ENCODE peak calls at places on chromosomes 12 and 14, in four cellular contexts. One of them, this sample, is unnamed.
A peak's percentile ranks its signal among the peaks of the same experiment; 100 is the strongest.

GRCh38 chr12:98416845-98417244 is 98.5 kb upstream of the TMPO start:
- DNase-seq in K562: peak; percentile 52
- DNase-seq in HCT116: no peak
- DNase-seq in GM23338: peak; percentile 41
- DNase-seq in this sample: no peak

GRCh38 chr12:108099085-108099484 is 30.0 kb upstream of the WSCD2 start:
- DNase-seq in K562: peak; percentile 58
- DNase-seq in HCT116: no peak
- DNase-seq in GM23338: peak; percentile 38
- DNase-seq in this sample: no peak

GRCh38 chr14:94646066-94646465 is 33.9 kb downstream of the SERPINA3 start:
- DNase-seq in K562: no peak
- DNase-seq in HCT116: no peak
- DNase-seq in GM23338: no peak
- DNase-seq in this sample: no peak

GRCh38 chr14:103243764-103244737 is 90.0 kb upstream of the EIF5 start:
- DNase-seq in K562: no peak
- DNase-seq in HCT116: no peak
- DNase-seq in GM23338: no peak
- DNase-seq in this sample: no peak

GRCh38 chr12:95820096-95820703 is 29.6 kb upstream of the NTN4 start:
- DNase-seq in K562: peak; percentile 28
- DNase-seq in HCT116: peak; percentile 41
- DNase-seq in GM23338: peak; percentile 64
- DNase-seq in this sample: no peak

GRCh38 chr14:80726211-80726610 is 215.3 kb downstream of the CEP128 start:
- DNase-seq in K562: no peak
- DNase-seq in HCT116: no peak
- DNase-seq in GM23338: no peak
- DNase-seq in this sample: no peak

GRCh38 chr14:35352274-35353233 is 52.0 kb downstream of the NFKBIA start:
- DNase-seq in K562: no peak
- DNase-seq in HCT116: no peak
- DNase-seq in GM23338: no peak
- DNase-seq in this sample: no peak

GRCh38 chr12:53791735-53792326 is 40.1 kb upstream of the CISTR start:
- DNase-seq in K562: peak; percentile 49
- DNase-seq in HCT116: peak; percentile 38
- DNase-seq in GM23338: peak; percentile 80
- DNase-seq in this sample: no peak

GRCh38 chr14:45198551-45198950 is 54.5 kb downstream of the MIS18BP1 start:
- DNase-seq in K562: no peak
- DNase-seq in HCT116: no peak
- DNase-seq in GM23338: no peak
- DNase-seq in this sample: peak; percentile 42

GRCh38 chr14:38184132-38184531 is 23.6 kb upstream of the SSTR1 start:
- DNase-seq in K562: no peak
- DNase-seq in HCT116: no peak
- DNase-seq in GM23338: no peak
- DNase-seq in this sample: no peak

GRCh38 chr12:24728826-24729225 is 220.1 kb downstream of the BCAT1 start:
- DNase-seq in K562: no peak
- DNase-seq in HCT116: no peak
- DNase-seq in GM23338: no peak
- DNase-seq in this sample: no peak

GRCh38 chr12:105590571-105590970 is 260.1 kb downstream of the C12orf75 start:
- DNase-seq in K562: no peak
- DNase-seq in HCT116: no peak
- DNase-seq in GM23338: no peak
- DNase-seq in this sample: no peak

GRCh38 chr14:91244501-91244901 is at the start of gene GPR68:
- DNase-seq in K562: no peak
- DNase-seq in HCT116: no peak
- DNase-seq in GM23338: peak; percentile 61
- DNase-seq in this sample: no peak

GRCh38 chr14:96245710-96246534 is 10.1 kb upstream of the BDKRB1 start:
- DNase-seq in K562: no peak
- DNase-seq in HCT116: no peak
- DNase-seq in GM23338: no peak
- DNase-seq in this sample: no peak

GRCh38 chr12:114673169-114673833 is 10.7 kb downstream of the TBX3 start:
- DNase-seq in K562: no peak
- DNase-seq in HCT116: no peak
- DNase-seq in GM23338: peak; percentile 78
- DNase-seq in this sample: no peak

GRCh38 chr14:75229923-75230792 is 48.5 kb upstream of the FOS start:
- DNase-seq in K562: peak; percentile 75
- DNase-seq in HCT116: peak; percentile 72
- DNase-seq in GM23338: peak; percentile 70
- DNase-seq in this sample: peak; percentile 93

GRCh38 chr12:52050771-52051541 is at the start of gene NR4A1:
- DNase-seq in K562: peak; percentile 93
- DNase-seq in HCT116: peak; percentile 87
- DNase-seq in GM23338: peak; percentile 93
- DNase-seq in this sample: no peak

GRCh38 chr12:60173213-60174170 is 577.7 kb downstream of the SLC16A7 start:
- DNase-seq in K562: peak; percentile 11
- DNase-seq in HCT116: no peak
- DNase-seq in GM23338: peak; percentile 4
- DNase-seq in this sample: no peak

GRCh38 chr14:103628684-103629502 is at the start of gene KLC1:
- DNase-seq in K562: peak; percentile 78
- DNase-seq in HCT116: peak; percentile 31
- DNase-seq in GM23338: peak; percentile 86
- DNase-seq in this sample: no peak

GRCh38 chr12:107091989-107092641 is 1.2 kb downstream of the CRY1 start:
- DNase-seq in K562: peak; percentile 84
- DNase-seq in HCT116: peak; percentile 96
- DNase-seq in GM23338: peak; percentile 91
- DNase-seq in this sample: peak; percentile 94

GRCh38 chr14:55571125-55571889 is 8.7 kb upstream of the KTN1 start:
- DNase-seq in K562: no peak
- DNase-seq in HCT116: no peak
- DNase-seq in GM23338: no peak
- DNase-seq in this sample: no peak

GRCh38 chr12:47757360-47757839 is 1.3 kb downstream of the RAPGEF3 start:
- DNase-seq in K562: no peak
- DNase-seq in HCT116: no peak
- DNase-seq in GM23338: no peak
- DNase-seq in this sample: no peak
- H3K4me3 ChIP-seq in K562: no peak overlapping the region
- H3K4me3 ChIP-seq in HCT116: no peak overlapping the region
- H3K4me3 ChIP-seq in GM23338: no peak overlapping the region
- H3K4me3 ChIP-seq in this sample: no peak overlapping the region

GRCh38 chr12:75702477-75703093 is 191.2 kb upstream of the KRR1 start:
- DNase-seq in K562: no peak
- DNase-seq in HCT116: no peak
- DNase-seq in GM23338: no peak
- DNase-seq in this sample: no peak

GRCh38 chr12:75704664-75705063 is 193.3 kb upstream of the KRR1 start:
- DNase-seq in K562: peak; percentile 28
- DNase-seq in HCT116: peak; percentile 85
- DNase-seq in GM23338: no peak
- DNase-seq in this sample: no peak

GRCh38 chr12:75705749-75706719 is 194.6 kb upstream of the KRR1 start:
- DNase-seq in K562: peak; percentile 54
- DNase-seq in HCT116: peak; percentile 64
- DNase-seq in GM23338: no peak
- DNase-seq in this sample: no peak

GRCh38 chr12:75703131-75703530 is 191.7 kb upstream of the KRR1 start:
- DNase-seq in K562: no peak
- DNase-seq in HCT116: no peak
- DNase-seq in GM23338: no peak
- DNase-seq in this sample: no peak

DNA sequence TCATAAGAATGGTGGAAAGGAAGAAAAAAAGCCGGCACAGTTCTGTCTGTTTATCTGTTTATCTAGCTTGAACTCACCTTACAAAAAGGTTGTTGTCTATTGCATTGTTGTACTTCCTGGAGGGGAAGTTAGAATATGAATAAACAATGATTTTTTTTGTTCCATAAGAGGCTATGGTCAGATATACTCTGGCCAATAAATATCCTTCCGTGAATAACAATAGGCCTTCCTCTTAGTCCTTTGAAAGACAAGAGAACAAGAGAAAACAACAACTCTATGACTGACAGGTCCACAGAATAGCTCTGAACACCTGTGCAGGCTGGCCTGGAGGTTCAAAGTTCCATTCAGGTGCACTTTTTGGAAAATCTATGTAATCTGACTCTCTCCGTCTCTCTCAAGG is 192.8 kb upstream of the KRR1 start:
- DNase-seq in K562: no peak
- DNase-seq in HCT116: peak; percentile 58
- DNase-seq in GM23338: no peak
- DNase-seq in this sample: no peak
- H3K27ac ChIP-seq in K562: no peak overlapping the region
- H3K27ac ChIP-seq in HCT116: peak overlapping the region; percentile 100
- H3K27ac ChIP-seq in GM23338: peak overlapping the region; percentile 56
- H3K27ac ChIP-seq in this sample: no peak overlapping the region

GRCh38 chr14:69432364-69432763 is 33.9 kb downstream of the SLC39A9 start:
- DNase-seq in K562: no peak
- DNase-seq in HCT116: no peak
- DNase-seq in GM23338: no peak
- DNase-seq in this sample: no peak

GRCh38 chr14:69428289-69428998 is 30.0 kb downstream of the SLC39A9 start:
- DNase-seq in K562: no peak
- DNase-seq in HCT116: no peak
- DNase-seq in GM23338: no peak
- DNase-seq in this sample: no peak

GRCh38 chr14:69430306-69430939 is 31.9 kb downstream of the SLC39A9 start:
- DNase-seq in K562: no peak
- DNase-seq in HCT116: no peak
- DNase-seq in GM23338: no peak
- DNase-seq in this sample: no peak

GRCh38 chr14:69427596-69427995 is 29.1 kb downstream of the SLC39A9 start:
- DNase-seq in K562: no peak
- DNase-seq in HCT116: no peak
- DNase-seq in GM23338: no peak
- DNase-seq in this sample: no peak

GRCh38 chr14:69429643-69430042 is 31.2 kb downstream of the SLC39A9 start:
- DNase-seq in K562: no peak
- DNase-seq in HCT116: no peak
- DNase-seq in GM23338: no peak
- DNase-seq in this sample: no peak
- TF ChIP-seq POLR2AphosphoS5 in K562: no peak
- TF ChIP-seq POLR2AphosphoS5 in HCT116: no peak
- TF ChIP-seq POLR2AphosphoS5 in GM23338: no peak
- TF ChIP-seq POLR2AphosphoS5 in this sample: no peak

GRCh38 chr14:106422066-106422465 is 895.7 kb downstream of the TMEM121 start:
- DNase-seq in K562: no peak
- DNase-seq in HCT116: no peak
- DNase-seq in GM23338: no peak
- DNase-seq in this sample: no peak
- H3K4me3 ChIP-seq in K562: no peak overlapping the region
- H3K4me3 ChIP-seq in HCT116: no peak overlapping the region
- H3K4me3 ChIP-seq in GM23338: no peak overlapping the region
- H3K4me3 ChIP-seq in this sample: no peak overlapping the region

GRCh38 chr12:11823593-11823992 is 174.1 kb downstream of the ETV6 start:
- DNase-seq in K562: no peak
- DNase-seq in HCT116: no peak
- DNase-seq in GM23338: no peak
- DNase-seq in this sample: no peak

GRCh38 chr12:11822071-11822818 is 172.8 kb downstream of the ETV6 start:
- DNase-seq in K562: no peak
- DNase-seq in HCT116: no peak
- DNase-seq in GM23338: no peak
- DNase-seq in this sample: no peak

GRCh38 chr12:11821386-11821785 is 171.9 kb downstream of the ETV6 start:
- DNase-seq in K562: no peak
- DNase-seq in HCT116: no peak
- DNase-seq in GM23338: no peak
- DNase-seq in this sample: no peak

GRCh38 chr12:11824069-11824468 is 174.6 kb downstream of the ETV6 start:
- DNase-seq in K562: no peak
- DNase-seq in HCT116: no peak
- DNase-seq in GM23338: no peak
- DNase-seq in this sample: no peak

DNA sequence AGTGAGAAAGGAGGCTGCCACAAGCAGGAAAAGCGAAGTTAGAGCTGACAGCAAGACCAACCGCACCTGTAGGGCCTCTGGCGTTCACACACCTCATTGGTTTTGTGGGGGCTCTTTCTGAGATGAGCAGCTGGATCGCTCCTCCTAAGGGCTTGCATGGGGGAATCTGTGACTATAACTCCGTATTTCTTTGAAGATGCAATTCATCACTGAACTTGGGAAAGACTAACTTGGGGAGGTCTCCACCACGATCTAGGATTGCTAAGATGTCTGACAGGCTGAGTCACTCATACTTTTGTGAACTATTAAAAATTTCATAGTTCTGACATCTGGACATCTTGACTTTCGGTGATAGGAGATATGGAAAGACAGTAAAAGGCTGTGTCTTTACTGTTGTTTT is 173.6 kb downstream of the ETV6 start:
- DNase-seq in K562: no peak
- DNase-seq in HCT116: no peak
- DNase-seq in GM23338: no peak
- DNase-seq in this sample: no peak
- H3K27ac ChIP-seq in K562: no peak overlapping the region
- H3K27ac ChIP-seq in HCT116: no peak overlapping the region
- H3K27ac ChIP-seq in GM23338: peak overlapping the region; percentile 91
- H3K27ac ChIP-seq in this sample: no peak overlapping the region